ENCODE peak calls at places on chromosomes 12 and 14, in seven cellular contexts. One of them, this sample, is unnamed.

GRCh38 chr14:77123381-77124344 is 17.9 kb downstream of the ZDHHC22 start:
- DNase-seq in endodermal cell: peak; percentile 70
- DNase-seq in upper lobe of right lung: peak; percentile 85
- DNase-seq in adrenal gland: peak; percentile 82
- DNase-seq in omental fat pad: no peak
- DNase-seq in left ventricle myocardium inferior: peak; percentile 55
- DNase-seq in heart left ventricle: peak; percentile 48
- DNase-seq in this sample: no peak

GRCh38 chr12:2765052-2765451 is 29.7 kb upstream of the FKBP4 start:
- DNase-seq in endodermal cell: no peak
- DNase-seq in upper lobe of right lung: no peak
- DNase-seq in adrenal gland: no peak
- DNase-seq in omental fat pad: no peak
- DNase-seq in left ventricle myocardium inferior: no peak
- DNase-seq in heart left ventricle: no peak
- DNase-seq in this sample: no peak

GRCh38 chr14:93857081-93857480 is 68.8 kb upstream of the PRIMA1 start:
- DNase-seq in endodermal cell: no peak
- DNase-seq in upper lobe of right lung: no peak
- DNase-seq in adrenal gland: no peak
- DNase-seq in omental fat pad: no peak
- DNase-seq in left ventricle myocardium inferior: no peak
- DNase-seq in heart left ventricle: no peak
- DNase-seq in this sample: no peak

GRCh38 chr14:100170880-100171279 is 11.4 kb upstream of the DEGS2 start:
- DNase-seq in endodermal cell: no peak
- DNase-seq in upper lobe of right lung: no peak
- DNase-seq in adrenal gland: no peak
- DNase-seq in omental fat pad: no peak
- DNase-seq in left ventricle myocardium inferior: no peak
- DNase-seq in heart left ventricle: no peak
- DNase-seq in this sample: no peak

GRCh38 chr12:109804820-109805761 is 28.1 kb downstream of the TRPV4 start:
- DNase-seq in endodermal cell: peak; percentile 94
- DNase-seq in upper lobe of right lung: peak; percentile 82
- DNase-seq in adrenal gland: peak; percentile 67
- DNase-seq in omental fat pad: peak; percentile 56
- DNase-seq in left ventricle myocardium inferior: peak; percentile 69
- DNase-seq in heart left ventricle: peak; percentile 50
- DNase-seq in this sample: peak; percentile 79

GRCh38 chr14:21526672-21527319 is 650 bp upstream of the SALL2 start:
- DNase-seq in endodermal cell: peak; percentile 89
- DNase-seq in upper lobe of right lung: no peak
- DNase-seq in adrenal gland: no peak
- DNase-seq in omental fat pad: no peak
- DNase-seq in left ventricle myocardium inferior: no peak
- DNase-seq in heart left ventricle: no peak
- DNase-seq in this sample: no peak

GRCh38 chr14:105939810-105940508 is 413.6 kb downstream of the TMEM121 start:
- DNase-seq in endodermal cell: no peak
- DNase-seq in upper lobe of right lung: no peak
- DNase-seq in adrenal gland: no peak
- DNase-seq in omental fat pad: no peak
- DNase-seq in left ventricle myocardium inferior: no peak
- DNase-seq in heart left ventricle: no peak
- DNase-seq in this sample: no peak

GRCh38 chr14:77375973-77376372 is 921 bp downstream of the TMED8 start:
- DNase-seq in endodermal cell: no peak
- DNase-seq in upper lobe of right lung: no peak
- DNase-seq in adrenal gland: no peak
- DNase-seq in omental fat pad: no peak
- DNase-seq in left ventricle myocardium inferior: no peak
- DNase-seq in heart left ventricle: no peak
- DNase-seq in this sample: no peak

GRCh38 chr14:24837280-24838046 is 203.5 kb upstream of the GZMB start:
- DNase-seq in endodermal cell: peak; percentile 52
- DNase-seq in upper lobe of right lung: no peak
- DNase-seq in adrenal gland: no peak
- DNase-seq in omental fat pad: no peak
- DNase-seq in left ventricle myocardium inferior: no peak
- DNase-seq in heart left ventricle: no peak
- DNase-seq in this sample: no peak

GRCh38 chr14:60622920-60623263 is 26.4 kb downstream of the SIX1 start:
- DNase-seq in endodermal cell: no peak
- DNase-seq in upper lobe of right lung: no peak
- DNase-seq in adrenal gland: no peak
- DNase-seq in omental fat pad: no peak
- DNase-seq in left ventricle myocardium inferior: no peak
- DNase-seq in heart left ventricle: no peak
- DNase-seq in this sample: no peak

GRCh38 chr12:17062296-17063061 is 456.5 kb upstream of the LMO3 start:
- DNase-seq in endodermal cell: no peak
- DNase-seq in upper lobe of right lung: no peak
- DNase-seq in adrenal gland: no peak
- DNase-seq in omental fat pad: no peak
- DNase-seq in left ventricle myocardium inferior: no peak
- DNase-seq in heart left ventricle: no peak
- DNase-seq in this sample: no peak

GRCh38 chr14:56002316-56002715 is 115.9 kb upstream of the PELI2 start:
- DNase-seq in endodermal cell: no peak
- DNase-seq in upper lobe of right lung: no peak
- DNase-seq in adrenal gland: no peak
- DNase-seq in omental fat pad: no peak
- DNase-seq in left ventricle myocardium inferior: no peak
- DNase-seq in heart left ventricle: no peak
- DNase-seq in this sample: no peak

GRCh38 chr14:56004807-56005579 is 113.2 kb upstream of the PELI2 start:
- DNase-seq in endodermal cell: peak; percentile 53
- DNase-seq in upper lobe of right lung: no peak
- DNase-seq in adrenal gland: no peak
- DNase-seq in omental fat pad: no peak
- DNase-seq in left ventricle myocardium inferior: no peak
- DNase-seq in heart left ventricle: peak; percentile 11
- DNase-seq in this sample: no peak

GRCh38 chr14:56000846-56001245 is 117.4 kb upstream of the PELI2 start:
- DNase-seq in endodermal cell: no peak
- DNase-seq in upper lobe of right lung: no peak
- DNase-seq in adrenal gland: peak; percentile 41
- DNase-seq in omental fat pad: no peak
- DNase-seq in left ventricle myocardium inferior: no peak
- DNase-seq in heart left ventricle: no peak
- DNase-seq in this sample: no peak

GRCh38 chr14:56004323-56004722 is 113.9 kb upstream of the PELI2 start:
- DNase-seq in endodermal cell: no peak
- DNase-seq in upper lobe of right lung: no peak
- DNase-seq in adrenal gland: no peak
- DNase-seq in omental fat pad: no peak
- DNase-seq in left ventricle myocardium inferior: no peak
- DNase-seq in heart left ventricle: no peak
- DNase-seq in this sample: no peak

DNA sequence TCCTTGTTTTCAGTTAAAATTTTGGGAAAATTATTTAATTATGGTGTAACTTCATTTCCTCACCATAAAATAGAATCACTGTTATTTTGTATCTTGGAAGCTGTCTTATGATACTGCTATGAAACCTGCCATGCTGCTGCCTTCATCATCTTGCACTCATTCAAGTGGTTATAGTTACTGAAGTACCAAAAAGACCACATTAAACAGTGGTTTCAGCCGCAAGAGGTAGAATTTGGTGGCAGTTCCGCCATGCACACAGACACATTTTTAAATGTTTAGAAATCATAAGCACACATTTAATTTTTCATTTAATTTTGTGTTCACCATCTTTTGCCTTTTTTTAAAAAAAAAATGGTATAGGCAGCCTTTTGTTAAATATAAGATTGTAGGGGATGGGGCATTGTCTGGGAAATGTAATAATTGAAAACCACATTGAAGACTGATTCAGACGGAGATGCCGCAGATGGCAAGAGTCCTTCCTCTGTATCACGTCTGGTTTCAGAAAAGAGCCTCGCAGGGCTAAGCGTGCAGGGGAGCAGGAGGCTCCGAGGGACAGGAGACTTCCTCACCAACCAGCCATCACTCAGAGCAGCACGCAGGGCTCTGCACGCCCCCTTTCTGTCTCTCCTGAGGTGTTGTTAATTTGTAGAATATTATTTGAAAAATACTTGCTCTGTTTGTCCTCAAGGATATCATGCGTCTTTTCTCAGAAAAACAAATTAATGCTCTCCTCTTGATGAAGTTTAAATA is 115.2 kb upstream of the PELI2 start:
- DNase-seq in endodermal cell: no peak
- DNase-seq in upper lobe of right lung: no peak
- DNase-seq in adrenal gland: no peak
- DNase-seq in omental fat pad: no peak
- DNase-seq in left ventricle myocardium inferior: no peak
- DNase-seq in heart left ventricle: no peak
- DNase-seq in this sample: no peak
- TF ChIP-seq CTCF in endodermal cell: peak; percentile 14
- TF ChIP-seq CTCF in upper lobe of right lung: no peak
- TF ChIP-seq CTCF in adrenal gland: no peak
- TF ChIP-seq CTCF in omental fat pad: no peak
- TF ChIP-seq CTCF in left ventricle myocardium inferior: no peak
- TF ChIP-seq CTCF in heart left ventricle: no peak
- TF ChIP-seq CTCF in this sample: no peak

GRCh38 chr14:52473557-52473956 is 78.7 kb downstream of the TXNDC16 start:
- DNase-seq in endodermal cell: no peak
- DNase-seq in upper lobe of right lung: no peak
- DNase-seq in adrenal gland: no peak
- DNase-seq in omental fat pad: no peak
- DNase-seq in left ventricle myocardium inferior: no peak
- DNase-seq in heart left ventricle: no peak
- DNase-seq in this sample: no peak
- TF ChIP-seq CTCF in endodermal cell: peak; percentile 67
- TF ChIP-seq CTCF in upper lobe of right lung: peak; percentile 44
- TF ChIP-seq CTCF in adrenal gland: no peak
- TF ChIP-seq CTCF in omental fat pad: no peak
- TF ChIP-seq CTCF in left ventricle myocardium inferior: peak; percentile 49
- TF ChIP-seq CTCF in heart left ventricle: peak; percentile 48
- TF ChIP-seq CTCF in this sample: peak; percentile 57

GRCh38 chr14:68363401-68363800 is 429.5 kb downstream of the ZFP36L1 start:
- DNase-seq in endodermal cell: peak; percentile 76
- DNase-seq in upper lobe of right lung: no peak
- DNase-seq in adrenal gland: no peak
- DNase-seq in omental fat pad: no peak
- DNase-seq in left ventricle myocardium inferior: no peak
- DNase-seq in heart left ventricle: no peak
- DNase-seq in this sample: no peak
- TF ChIP-seq CTCF in endodermal cell: peak; percentile 72
- TF ChIP-seq CTCF in upper lobe of right lung: no peak
- TF ChIP-seq CTCF in adrenal gland: no peak
- TF ChIP-seq CTCF in omental fat pad: no peak
- TF ChIP-seq CTCF in left ventricle myocardium inferior: no peak
- TF ChIP-seq CTCF in heart left ventricle: no peak
- TF ChIP-seq CTCF in this sample: peak; percentile 70

GRCh38 chr12:80622271-80622670 is 85.2 kb upstream of the MYF6 start:
- DNase-seq in endodermal cell: no peak
- DNase-seq in upper lobe of right lung: no peak
- DNase-seq in adrenal gland: no peak
- DNase-seq in omental fat pad: no peak
- DNase-seq in left ventricle myocardium inferior: no peak
- DNase-seq in heart left ventricle: no peak
- DNase-seq in this sample: no peak
- TF ChIP-seq CTCF in endodermal cell: peak; percentile 27
- TF ChIP-seq CTCF in upper lobe of right lung: no peak
- TF ChIP-seq CTCF in adrenal gland: no peak
- TF ChIP-seq CTCF in omental fat pad: no peak
- TF ChIP-seq CTCF in left ventricle myocardium inferior: no peak
- TF ChIP-seq CTCF in heart left ventricle: no peak
- TF ChIP-seq CTCF in this sample: peak; percentile 17

GRCh38 chr12:62846506-62846905 is 88.4 kb downstream of the PPM1H start:
- DNase-seq in endodermal cell: no peak
- DNase-seq in upper lobe of right lung: no peak
- DNase-seq in adrenal gland: no peak
- DNase-seq in omental fat pad: no peak
- DNase-seq in left ventricle myocardium inferior: no peak
- DNase-seq in heart left ventricle: no peak
- DNase-seq in this sample: no peak

GRCh38 chr12:62847709-62848108 is 87.2 kb downstream of the PPM1H start:
- DNase-seq in endodermal cell: no peak
- DNase-seq in upper lobe of right lung: no peak
- DNase-seq in adrenal gland: no peak
- DNase-seq in omental fat pad: no peak
- DNase-seq in left ventricle myocardium inferior: no peak
- DNase-seq in heart left ventricle: no peak
- DNase-seq in this sample: no peak

GRCh38 chr12:62844915-62845314 is 90.0 kb downstream of the PPM1H start:
- DNase-seq in endodermal cell: peak; percentile 76
- DNase-seq in upper lobe of right lung: no peak
- DNase-seq in adrenal gland: no peak
- DNase-seq in omental fat pad: no peak
- DNase-seq in left ventricle myocardium inferior: no peak
- DNase-seq in heart left ventricle: no peak
- DNase-seq in this sample: no peak

GRCh38 chr12:62849398-62849797 is 85.6 kb downstream of the PPM1H start:
- DNase-seq in endodermal cell: no peak
- DNase-seq in upper lobe of right lung: no peak
- DNase-seq in adrenal gland: no peak
- DNase-seq in omental fat pad: no peak
- DNase-seq in left ventricle myocardium inferior: no peak
- DNase-seq in heart left ventricle: no peak
- DNase-seq in this sample: no peak

DNA sequence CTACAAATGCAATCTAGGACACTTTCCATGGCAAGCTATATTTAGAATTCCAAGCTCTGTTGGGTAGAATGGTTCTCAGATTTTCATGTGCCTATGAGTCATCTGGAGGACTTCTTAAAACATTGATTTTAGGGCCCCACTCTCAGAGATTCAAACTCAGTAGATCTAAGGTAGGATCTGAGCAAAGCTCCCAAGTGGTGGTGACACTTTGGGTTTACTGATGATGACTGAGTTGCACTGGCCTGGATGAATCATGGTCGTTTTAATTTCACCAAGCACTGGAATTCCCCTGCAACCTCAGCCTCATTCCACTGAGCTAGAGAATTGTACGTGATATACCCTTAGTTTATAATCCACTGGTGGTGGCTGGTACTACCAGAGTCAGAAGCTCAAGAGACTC is 86.5 kb downstream of the PPM1H start:
- DNase-seq in endodermal cell: no peak
- DNase-seq in upper lobe of right lung: no peak
- DNase-seq in adrenal gland: no peak
- DNase-seq in omental fat pad: no peak
- DNase-seq in left ventricle myocardium inferior: no peak
- DNase-seq in heart left ventricle: no peak
- DNase-seq in this sample: no peak
- TF ChIP-seq CTCF in endodermal cell: no peak
- TF ChIP-seq CTCF in upper lobe of right lung: no peak
- TF ChIP-seq CTCF in adrenal gland: no peak
- TF ChIP-seq CTCF in omental fat pad: no peak
- TF ChIP-seq CTCF in left ventricle myocardium inferior: no peak
- TF ChIP-seq CTCF in heart left ventricle: no peak
- TF ChIP-seq CTCF in this sample: no peak

GRCh38 chr12:52041695-52042123 is 9.5 kb upstream of the NR4A1 start:
- DNase-seq in endodermal cell: peak; percentile 85
- DNase-seq in upper lobe of right lung: no peak
- DNase-seq in adrenal gland: peak; percentile 70
- DNase-seq in omental fat pad: no peak
- DNase-seq in left ventricle myocardium inferior: peak; percentile 72
- DNase-seq in heart left ventricle: peak; percentile 76
- DNase-seq in this sample: no peak
- TF ChIP-seq CTCF in endodermal cell: no peak
- TF ChIP-seq CTCF in upper lobe of right lung: no peak
- TF ChIP-seq CTCF in adrenal gland: no peak
- TF ChIP-seq CTCF in omental fat pad: no peak
- TF ChIP-seq CTCF in left ventricle myocardium inferior: no peak
- TF ChIP-seq CTCF in heart left ventricle: peak; percentile 7
- TF ChIP-seq CTCF in this sample: no peak

This sample was measured in type B pancreatic cell.